ENCODE peak calls at places on chromosome 2, in ten cellular contexts. Q is transverse colon, E is endothelial cell of umbilical vein, L is GM12891, U is upper lobe of left lung, M is suprapubic skin, R is H1, P is prostate gland, T is spleen, F is stomach. D is an unnamed sample.

GRCh38 chr2:47196499-47196898 is 41.4 kb upstream of the STPG4 start:
- DNase-seq in U (no peak), Q (no peak), E (no peak), T (no peak), F (no peak), L (no peak), M (no peak), P (no peak), R (no peak), D (no peak)

GRCh38 chr2:238940806-238941205 is 92.9 kb downstream of the TWIST2 start:
- DNase-seq in R (no peak), U (no peak), E (no peak), F (no peak), M (peak; percentile 51), P (no peak), L (no peak), T (peak; percentile 64), Q (no peak), D (no peak)

GRCh38 chr2:105793230-105793975 is 48.7 kb downstream of the NCK2 start:
- DNase-seq in M (no peak), F (no peak), U (no peak), T (no peak), L (no peak), P (no peak), E (no peak), Q (no peak), R (no peak), D (no peak)

GRCh38 chr2:16321872-16322271 is 343.8 kb downstream of the CYRIA start:
- DNase-seq in U (no peak), F (no peak), P (no peak), T (no peak), R (no peak), E (no peak), M (no peak), Q (no peak), L (no peak), D (no peak)

GRCh38 chr2:10202136-10202535 is 79.6 kb downstream of the RRM2 start:
- DNase-seq in F (no peak), P (no peak), T (no peak), Q (no peak), U (no peak), L (no peak), R (no peak), E (no peak), M (no peak), D (no peak)

GRCh38 chr2:177241771-177242135 is 22.8 kb downstream of the NFE2L2 start:
- DNase-seq in U (no peak), M (no peak), L (no peak), R (no peak), T (no peak), Q (no peak), P (no peak), E (no peak), F (no peak), D (no peak)

GRCh38 chr2:121608967-121609366 is 40.3 kb downstream of the CLASP1 start:
- DNase-seq in L (no peak), P (no peak), U (no peak), E (peak; percentile 55), M (no peak), Q (no peak), T (no peak), R (no peak), F (no peak), D (no peak)

GRCh38 chr2:132256251-132256902 is 94.6 kb upstream of the ANKRD30BL start:
- DNase-seq in R (peak; percentile 29), F (no peak), P (no peak), U (peak; percentile 80), Q (no peak), L (no peak), T (peak; percentile 64), M (peak; percentile 48), E (no peak), D (no peak)

GRCh38 chr2:117691980-117692379 is 122.5 kb upstream of the DDX18 start:
- DNase-seq in P (no peak), U (peak; percentile 20), Q (no peak), E (no peak), F (no peak), R (peak; percentile 46), T (no peak), L (no peak), M (no peak), D (no peak)

GRCh38 chr2:8548065-8548870 is 133.6 kb upstream of the ID2 start:
- DNase-seq in F (peak; percentile 23), L (no peak), Q (peak; percentile 3), R (no peak), U (no peak), M (peak; percentile 50), E (no peak), P (no peak), T (peak; percentile 62), D (no peak)

GRCh38 chr2:227655454-227655853 is 11.2 kb upstream of the SCYGR5 start:
- DNase-seq in Q (no peak), E (peak; percentile 44), T (no peak), L (no peak), U (no peak), F (no peak), R (no peak), M (no peak), P (no peak), D (no peak)

GRCh38 chr2:202643012-202643858 is 8.5 kb downstream of the FAM117B start:
- DNase-seq in Q (no peak), T (no peak), P (no peak), F (no peak), U (no peak), M (no peak), L (no peak), R (no peak), E (peak; percentile 17), D (no peak)

GRCh38 chr2:191319181-191319580 is 74.0 kb downstream of the MYO1B start:
- DNase-seq in P (no peak), T (no peak), L (no peak), M (no peak), R (no peak), Q (no peak), U (no peak), E (no peak), F (no peak), D (no peak)

GRCh38 chr2:191318037-191318728 is 73.0 kb downstream of the MYO1B start:
- DNase-seq in U (no peak), L (no peak), Q (peak; percentile 28), M (no peak), E (peak; percentile 14), P (peak; percentile 45), T (no peak), F (no peak), R (no peak), D (no peak)

GRCh38 chr2:191320881-191321280 is 75.7 kb downstream of the MYO1B start:
- DNase-seq in F (no peak), U (no peak), P (no peak), M (no peak), L (no peak), Q (no peak), E (no peak), T (no peak), R (no peak), D (no peak)

GRCh38 chr2:191316246-191316645 is 71.0 kb downstream of the MYO1B start:
- DNase-seq in U (no peak), E (no peak), R (no peak), T (no peak), P (no peak), F (no peak), M (no peak), L (no peak), Q (no peak), D (no peak)

DNA sequence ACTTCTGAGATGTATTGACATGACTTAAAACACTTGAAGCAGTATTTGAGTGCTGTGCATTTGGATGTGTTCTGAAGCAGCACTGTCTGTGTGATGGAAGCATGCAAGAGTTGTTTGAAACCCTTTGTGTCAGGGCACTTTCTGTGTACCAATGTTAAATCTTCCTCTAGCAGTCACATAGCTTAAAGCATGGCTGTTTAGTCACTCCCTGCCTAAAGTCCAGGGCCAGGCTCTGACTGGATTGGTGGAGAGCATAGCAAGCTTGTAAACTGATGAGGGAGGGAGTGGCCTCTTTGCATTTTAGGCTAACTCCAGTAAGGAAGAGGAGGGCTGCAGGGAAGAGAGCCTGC is 73.5 kb downstream of the MYO1B start:
- DNase-seq in M (no peak), F (peak; percentile 30), R (no peak), U (no peak), Q (peak; percentile 78), P (no peak), L (no peak), E (no peak), T (no peak), D (no peak)
- TF ChIP-seq POLR2A in M (no peak), F (no peak), R (no peak), U (no peak), Q (peak; percentile 39), P (no peak), L (no peak), E (no peak), T (no peak), D (no peak)

DNA sequence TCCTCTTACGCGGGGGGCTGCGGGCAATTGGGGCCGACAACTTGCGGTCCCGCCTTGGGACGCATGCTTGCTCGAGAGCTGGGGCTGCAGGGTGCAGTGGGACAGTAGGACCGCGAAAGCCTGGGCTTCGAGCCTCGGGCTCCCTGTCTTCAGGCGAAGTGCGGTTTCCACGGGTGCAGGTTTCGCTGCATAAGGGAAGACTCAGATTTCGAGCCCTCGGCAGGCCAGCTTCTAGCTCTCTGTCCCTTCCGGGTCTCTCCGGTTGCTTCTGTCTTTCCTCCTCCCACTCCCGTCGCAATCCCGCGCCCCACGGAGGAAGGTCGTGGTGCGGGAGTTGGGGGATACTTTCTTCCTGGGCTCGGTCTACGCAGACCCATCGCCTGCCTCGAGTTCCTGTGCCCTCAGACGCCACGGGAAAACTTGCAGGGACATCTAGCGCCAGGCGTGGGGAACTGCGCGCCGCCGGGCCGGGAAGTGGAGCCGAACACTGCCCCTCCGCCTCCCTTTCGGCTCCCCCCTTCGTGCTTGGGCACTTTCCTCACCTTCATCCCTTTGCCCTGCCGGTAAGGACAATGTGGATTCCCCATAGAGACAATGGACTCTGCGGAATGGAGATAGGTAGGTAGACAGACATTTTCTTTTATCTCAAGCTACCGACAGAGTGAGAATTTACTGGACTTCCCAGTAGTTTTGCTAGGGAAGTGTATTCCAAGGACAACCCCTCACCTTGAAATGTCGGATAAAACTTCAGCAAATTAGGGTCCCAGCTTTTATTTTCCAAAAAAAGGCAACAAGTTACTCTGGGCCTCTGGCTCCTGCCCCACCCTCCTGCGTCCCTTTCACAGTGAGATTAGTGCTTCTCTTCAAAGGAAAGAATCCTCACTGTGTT is 4.2 kb upstream of the HOXD13 start:
- DNase-seq in L (peak; percentile 58), T (no peak), U (peak; percentile 91), F (peak; percentile 54), E (peak; percentile 51), Q (peak; percentile 59), M (no peak), P (no peak), R (peak; percentile 80), D (no peak)
- TF ChIP-seq POLR2AphosphoS5 in L (no peak), T (peak; percentile 61), U (no peak), F (no peak), E (no peak), Q (no peak), M (no peak), P (peak; percentile 16), R (no peak), D (no peak)

GRCh38 chr2:46006634-46007033 is 290.6 kb upstream of the EPAS1 start:
- DNase-seq in F (no peak), P (no peak), E (no peak), U (no peak), Q (no peak), T (no peak), M (no peak), R (no peak), L (no peak), D (no peak)
- TF ChIP-seq POLR2A in F (no peak), P (no peak), E (no peak), U (no peak), Q (no peak), T (no peak), M (no peak), R (no peak), L (no peak), D (no peak)

GRCh38 chr2:44267269-44268258 is 7.7 kb upstream of the SLC3A1 start:
- DNase-seq in T (no peak), R (no peak), F (no peak), P (no peak), U (no peak), E (no peak), M (no peak), Q (no peak), L (no peak), D (no peak)
- TF ChIP-seq POLR2AphosphoS5 in T (no peak), R (no peak), F (no peak), P (peak; percentile 58), U (no peak), E (no peak), M (peak; percentile 65), Q (no peak), L (no peak), D (no peak)

D was measured in GM12892.